ENCODE peak calls at places on chromosomes 12 and 14, in five cellular contexts. K is GM23338; E is CD4-positive, alpha-beta T cell; W is SK-N-SH; D is fibroblast of lung. P is an unnamed sample.

GRCh38 chr12:131242741-131243496 is 289.2 kb downstream of the ADGRD1 start:
- DNase-seq in K (peak), E (no peak), W (peak), D (no peak), P (no peak)

GRCh38 chr12:124758266-124759200 is 105.1 kb downstream of the SCARB1 start:
- DNase-seq in K (no peak), E (no peak), W (peak), D (no peak), P (no peak)

GRCh38 chr12:113071427-113072112 is 15.0 kb downstream of the DTX1 start:
- DNase-seq in K (no peak), E (no peak), W (no peak), D (no peak), P (no peak)

GRCh38 chr12:93883436-93884154 is 206.4 kb downstream of the CRADD start:
- DNase-seq in K (no peak), E (no peak), W (no peak), D (peak), P (no peak)

GRCh38 chr14:32408018-32408417 is 78.9 kb downstream of the AKAP6 start:
- DNase-seq in K (no peak), E (no peak), W (no peak), D (no peak), P (no peak)

GRCh38 chr12:46788247-46788887 is 37.4 kb downstream of the SLC38A4 start:
- DNase-seq in K (no peak), E (no peak), W (no peak), D (peak), P (no peak)

GRCh38 chr12:98895086-98895651 is 250.1 kb downstream of the APAF1 start:
- DNase-seq in K (peak), E (no peak), W (peak), D (no peak), P (no peak)

GRCh38 chr14:93083898-93084297 is 31.8 kb downstream of the ITPK1 start:
- DNase-seq in K (no peak), E (no peak), W (no peak), D (no peak), P (no peak)

GRCh38 chr14:62162998-62163589 is 400.9 kb downstream of the SNAPC1 start:
- DNase-seq in K (peak), E (no peak), W (peak), D (peak), P (peak)

GRCh38 chr14:56199976-56200577 is 81.9 kb downstream of the PELI2 start:
- DNase-seq in K (no peak), E (no peak), W (no peak), D (peak), P (no peak)

GRCh38 chr14:93984070-93984469 is 7.7 kb upstream of the ASB2 start:
- DNase-seq in K (peak), E (no peak), W (no peak), D (no peak), P (no peak)

GRCh38 chr14:103094406-103095209 is at the start of gene EXOC3L4:
- DNase-seq in K (no peak), E (no peak), W (no peak), D (peak), P (no peak)

GRCh38 chr12:51326762-51327439 is 2.9 kb upstream of the BIN2 start:
- DNase-seq in K (no peak), E (no peak), W (no peak), D (peak), P (no peak)

GRCh38 chr12:14982562-14982961 is 9.7 kb downstream of the PDE6H start:
- DNase-seq in K (no peak), E (no peak), W (no peak), D (peak), P (no peak)

GRCh38 chr12:104108755-104109445 is 29.1 kb downstream of the NFYB start:
- DNase-seq in K (peak), E (peak), W (peak), D (peak), P (peak)

GRCh38 chr12:125184213-125184952 is 119.1 kb downstream of the AACS start:
- DNase-seq in K (no peak), E (no peak), W (no peak), D (no peak), P (no peak)

GRCh38 chr12:108854453-108855283 is 2.7 kb downstream of the SSH1 start:
- DNase-seq in K (no peak), E (no peak), W (no peak), D (peak), P (peak)

GRCh38 chr12:32024884-32025599 is 65.8 kb downstream of the RESF1 start:
- DNase-seq in K (no peak), E (no peak), W (no peak), D (no peak), P (no peak)

GRCh38 chr14:101630056-101630960 is 69.0 kb downstream of the DIO3 start:
- DNase-seq in K (no peak), E (peak), W (peak), D (no peak), P (no peak)

GRCh38 chr12:94510128-94510527 is 50.5 kb upstream of the CEP83 start:
- DNase-seq in K (no peak), E (no peak), W (no peak), D (no peak), P (no peak)

GRCh38 chr12:78628701-78629100 is 235.9 kb upstream of the SYT1 start:
- DNase-seq in K (no peak), E (no peak), W (no peak), D (no peak), P (no peak)

GRCh38 chr14:99123208-99123870 is 148.7 kb downstream of the BCL11B start:
- DNase-seq in K (no peak), E (no peak), W (peak), D (no peak), P (no peak)

GRCh38 chr12:98745578-98746391 is 100.7 kb downstream of the APAF1 start:
- DNase-seq in K (peak), E (peak), W (peak), D (peak), P (no peak)

GRCh38 chr14:21081521-21082184 is 11.5 kb downstream of the ARHGEF40 start:
- DNase-seq in K (no peak), E (no peak), W (peak), D (no peak), P (no peak)

GRCh38 chr12:110421701-110422100 is 18.2 kb upstream of the ANAPC7 start:
- DNase-seq in K (no peak), E (no peak), W (no peak), D (no peak), P (no peak)

GRCh38 chr12:113244015-113244983 is 23.0 kb downstream of the TPCN1 start:
- DNase-seq in K (no peak), E (no peak), W (peak), D (no peak), P (no peak)

GRCh38 chr12:6946033-6946919 is 2.5 kb downstream of the C12orf57 start:
- DNase-seq in K (peak), E (peak), W (peak), D (no peak), P (no peak)

GRCh38 chr12:15633201-15633600 is 156.0 kb downstream of the EPS8 start:
- DNase-seq in K (no peak), E (no peak), W (no peak), D (peak), P (no peak)

GRCh38 chr12:5428332-5429221 is 3.3 kb upstream of the NTF3 start:
- DNase-seq in K (peak), E (no peak), W (peak), D (peak), P (peak)

GRCh38 chr14:70809238-70810214 is at the start of gene MAP3K9:
- DNase-seq in K (peak), E (peak), W (peak), D (peak), P (peak)

GRCh38 chr14:22882529-22883190 is 362 bp upstream of the REM2 start:
- DNase-seq in K (peak), E (no peak), W (peak), D (peak), P (no peak)

GRCh38 chr12:96241484-96242256 is 47.5 kb downstream of the ELK3 start:
- DNase-seq in K (peak), E (peak), W (no peak), D (peak), P (no peak)

GRCh38 chr12:43550831-43551270 is 1.2 kb downstream of the ADAMTS20 start:
- DNase-seq in K (peak), E (no peak), W (peak), D (peak), P (no peak)

GRCh38 chr12:67355428-67356385 is 86.5 kb downstream of the CAND1 start:
- DNase-seq in K (peak), E (no peak), W (peak), D (peak), P (peak)

GRCh38 chr14:63852271-63852816 is 460 bp upstream of the SYNE2 start:
- DNase-seq in K (peak), E (no peak), W (peak), D (peak), P (no peak)
- TF ChIP-seq CTCF in K (no peak), E (no peak), W (no peak), D (no peak), P (no peak)

GRCh38 chr14:24250354-24250753 is 7.9 kb upstream of the TINF2 start:
- DNase-seq in K (no peak), E (peak), W (no peak), D (no peak), P (no peak)
- TF ChIP-seq CTCF in K (no peak), E (no peak), W (no peak), D (no peak), P (no peak)

GRCh38 chr12:83823386-83824045 is 1089.1 kb downstream of the SLC6A15 start:
- DNase-seq in K (peak), E (no peak), W (peak), D (peak), P (no peak)
- TF ChIP-seq CTCF in K (peak), E (no peak), W (peak), D (peak), P (no peak)

GRCh38 chr12:80317899-80318298 is 126.1 kb upstream of the PTPRQ start:
- DNase-seq in K (no peak), E (no peak), W (no peak), D (no peak), P (no peak)

GRCh38 chr12:80314741-80315140 is 129.3 kb upstream of the PTPRQ start:
- DNase-seq in K (no peak), E (no peak), W (no peak), D (no peak), P (peak)

GRCh38 chr12:80316141-80316700 is 127.8 kb upstream of the PTPRQ start:
- DNase-seq in K (no peak), E (no peak), W (no peak), D (peak), P (no peak)

GRCh38 chr12:80313184-80313583 is 130.9 kb upstream of the PTPRQ start:
- DNase-seq in K (no peak), E (no peak), W (no peak), D (peak), P (no peak)
- TF ChIP-seq CTCF in K (peak), E (no peak), W (peak), D (peak), P (no peak)

P was measured in astrocyte of the cerebellum.